ENCODE peak calls at places on chromosomes 3 and 15, in nine cellular contexts. B is left ventricle myocardium superior; D is WTC11; C is CD4-positive, alpha-beta T cell; Y is anterior cingulate cortex; N is posterior cingulate gyrus; T is lower lobe of right lung; G is iPS-NIHi11; P is Kasumi-1. A is an unnamed sample.

GRCh38 chr3:177713921-177714900 is 516.9 kb upstream of the TBL1XR1 start:
- DNase-seq in G (no peak), D (no peak), B (no peak), P (no peak), Y (no peak), T (no peak), C (no peak), N (no peak), A (no peak)

GRCh38 chr3:102449341-102449740 is 14.5 kb downstream of the ZPLD1 start:
- DNase-seq in P (no peak), C (no peak), N (no peak), G (no peak), Y (no peak), B (no peak), D (no peak), T (no peak), A (no peak)

GRCh38 chr15:68230157-68231100 is 901 bp upstream of the CLN6 start:
- DNase-seq in C (no peak), T (no peak), D (no peak), P (no peak), N (no peak), G (no peak), Y (no peak), B (no peak), A (no peak)

GRCh38 chr3:73813291-73813977 is 188.7 kb upstream of the PDZRN3 start:
- DNase-seq in Y (no peak), T (no peak), N (no peak), D (no peak), G (no peak), B (no peak), C (no peak), P (no peak), A (no peak)

GRCh38 chr3:153182491-153182890 is 20.5 kb downstream of the RAP2B start:
- DNase-seq in C (no peak), D (no peak), G (no peak), T (no peak), Y (no peak), N (no peak), B (no peak), P (peak; percentile 4), A (no peak)

GRCh38 chr15:101635944-101636727 is 16.0 kb downstream of the TM2D3 start:
- DNase-seq in T (no peak), G (no peak), C (no peak), D (no peak), Y (no peak), B (no peak), N (no peak), P (no peak), A (no peak)

GRCh38 chr15:91319715-91320059 is 219.6 kb downstream of the SV2B start:
- DNase-seq in D (no peak), P (no peak), B (no peak), T (no peak), C (no peak), G (no peak), N (no peak), Y (no peak), A (no peak)

GRCh38 chr3:65713016-65713415 is 325.7 kb downstream of the MAGI1 start:
- DNase-seq in D (peak; percentile 38), N (peak; percentile 67), P (peak; percentile 51), T (no peak), B (no peak), Y (peak; percentile 51), C (no peak), G (peak; percentile 55), A (peak; percentile 15)